ENCODE peak calls at places on chromosomes 12 and 14, in ten cellular contexts. Y is gastrocnemius medialis; L is IMR-90; P is fibroblast of lung; I is heart left ventricle; M is mucosa of descending colon; Z is PC-3; X is cardiac muscle cell; Q is kidney; V is CD8-positive, alpha-beta T cell. F is an unnamed sample. For H3K36me3, the result is how much of the 10 kb centered on the place peaks cover.

GRCh38 chr12:128259556-128260070 is 7.4 kb upstream of the TMEM132C start:
- DNase-seq in Y (no peak), L (no peak), P (peak), I (no peak), M (peak), Z (peak), X (peak), Q (no peak), V (no peak), F (no peak)

GRCh38 chr12:15982071-15982470 is 70.9 kb downstream of the DERA start:
- DNase-seq in Y (no peak), L (peak), P (no peak), I (no peak), M (no peak), Z (no peak), X (peak), Q (no peak), V (no peak), F (no peak)

GRCh38 chr12:52506858-52507715 is 13.1 kb downstream of the KRT5 start:
- DNase-seq in Y (no peak), L (peak), P (peak), I (no peak), M (peak), Z (peak), X (peak), Q (no peak), V (no peak), F (no peak)

GRCh38 chr12:117152793-117153775 is 37.2 kb downstream of the FBXO21 start:
- DNase-seq in Y (no peak), L (no peak), P (no peak), I (peak), M (no peak), Z (no peak), X (no peak), Q (no peak), V (no peak), F (no peak)

GRCh38 chr14:103123634-103124500 is 606 bp downstream of the TNFAIP2 start:
- DNase-seq in Y (peak), L (no peak), P (no peak), I (peak), M (peak), Z (peak), X (peak), Q (peak), V (no peak), F (no peak)

GRCh38 chr12:75818863-75819262 is 212.7 kb downstream of the PHLDA1 start:
- DNase-seq in Y (no peak), L (peak), P (no peak), I (no peak), M (no peak), Z (no peak), X (no peak), Q (no peak), V (no peak), F (no peak)

GRCh38 chr14:60647081-60647836 is 2.0 kb downstream of the SIX1 start:
- DNase-seq in Y (peak), L (peak), P (peak), I (no peak), M (no peak), Z (peak), X (peak), Q (peak), V (no peak), F (no peak)

GRCh38 chr12:42910656-42911055 is 321.1 kb upstream of the PRICKLE1 start:
- DNase-seq in Y (no peak), L (no peak), P (no peak), I (no peak), M (no peak), Z (no peak), X (no peak), Q (no peak), V (no peak), F (no peak)

GRCh38 chr12:38886064-38886463 is 19.3 kb downstream of the CPNE8 start:
- DNase-seq in Y (no peak), L (no peak), P (no peak), I (no peak), M (peak), Z (peak), X (peak), Q (no peak), V (no peak), F (peak)

GRCh38 chr12:63889721-63890509 is 45.4 kb downstream of the SRGAP1 start:
- DNase-seq in Y (no peak), L (no peak), P (no peak), I (no peak), M (no peak), Z (no peak), X (peak), Q (no peak), V (no peak), F (no peak)

GRCh38 chr14:93789366-93790130 is 1.3 kb upstream of the PRIMA1 start:
- DNase-seq in Y (no peak), L (no peak), P (no peak), I (no peak), M (no peak), Z (no peak), X (no peak), Q (no peak), V (no peak), F (no peak)

GRCh38 chr14:87705439-87705896 is 287.5 kb downstream of the GALC start:
- DNase-seq in Y (no peak), L (no peak), P (no peak), I (no peak), M (no peak), Z (no peak), X (no peak), Q (no peak), V (no peak), F (no peak)

GRCh38 chr14:92254786-92255185 is 68.2 kb upstream of the SLC24A4 start:
- DNase-seq in Y (no peak), L (peak), P (peak), I (peak), M (peak), Z (no peak), X (peak), Q (peak), V (no peak), F (no peak)

GRCh38 chr12:4829161-4829792 is 80.4 kb upstream of the KCNA1 start:
- DNase-seq in Y (no peak), L (no peak), P (no peak), I (no peak), M (no peak), Z (no peak), X (no peak), Q (no peak), V (no peak), F (no peak)

GRCh38 chr12:89418228-89418910 is 66.1 kb upstream of the DUSP6 start:
- DNase-seq in Y (peak), L (no peak), P (no peak), I (peak), M (no peak), Z (no peak), X (no peak), Q (no peak), V (no peak), F (no peak)

GRCh38 chr12:42145552-42146215 is 1.0 kb upstream of the GXYLT1 start:
- DNase-seq in Y (no peak), L (peak), P (no peak), I (no peak), M (peak), Z (peak), X (no peak), Q (no peak), V (no peak), F (no peak)

GRCh38 chr12:26937863-26938659 is at the start of the genes FGFR1OP2 and INTS13:
- DNase-seq in Y (peak), L (peak), P (peak), I (peak), M (peak), Z (peak), X (peak), Q (peak), V (peak), F (peak)
- TF ChIP-seq CTCF in Y (no peak), L (no peak), P (no peak), I (no peak), M (no peak), Z (no peak), X (no peak), Q (no peak), V (no peak), F (no peak)

DNA sequence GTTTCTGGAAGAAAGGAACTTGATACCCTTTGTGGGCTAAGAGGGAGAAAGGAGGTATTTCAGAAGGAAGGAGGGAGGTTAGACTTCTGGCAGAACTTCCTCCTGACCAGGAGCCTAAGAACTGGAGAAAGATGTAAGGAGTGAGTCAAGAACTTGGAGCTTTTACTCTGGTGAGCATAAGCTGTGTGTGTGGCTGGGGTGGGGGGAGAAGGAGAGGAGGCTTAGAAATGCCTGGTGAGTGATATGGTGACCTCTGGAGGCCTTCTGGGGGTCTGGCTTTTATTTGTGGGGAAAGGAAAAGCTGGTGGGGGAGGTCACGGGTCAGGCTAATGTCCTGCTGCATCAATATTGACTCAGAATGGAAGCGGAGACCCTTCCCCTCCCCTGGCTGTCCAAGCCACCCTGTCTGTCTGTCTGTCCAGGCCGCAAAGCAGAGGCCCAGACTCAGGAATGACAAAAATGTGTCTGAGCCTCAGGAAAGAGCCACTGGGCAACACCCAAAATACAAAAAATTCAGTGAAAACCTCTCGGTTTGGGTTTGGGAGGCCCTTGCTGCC is 4.8 kb downstream of the LRP1 start:
- DNase-seq in Y (no peak), L (peak), P (peak), I (no peak), M (no peak), Z (no peak), X (peak), Q (no peak), V (no peak), F (no peak)
- H3K4me3 ChIP-seq in Y (no peak), L (no peak), P (peak), I (peak), M (no peak), Z (no peak), X (no peak), Q (no peak), V (no peak), F (peak)

GRCh38 chr14:81269979-81270375 is 49.2 kb upstream of the GTF2A1 start:
- DNase-seq in Y (peak), L (no peak), P (no peak), I (no peak), M (no peak), Z (no peak), X (no peak), Q (no peak), V (no peak), F (no peak)
- H3K36me3 ChIP-seq in Y (under half), L (under half), P (under half), I (under half), M (under half), Z (under half), X (under half), Q (under half), V (under half), F (under half)

GRCh38 chr14:25406818-25407217 is 356.9 kb upstream of the STXBP6 start:
- DNase-seq in Y (no peak), L (peak), P (no peak), I (no peak), M (peak), Z (peak), X (peak), Q (no peak), V (no peak), F (no peak)
- TF ChIP-seq CTCF in Y (no peak), L (peak), P (peak), I (peak), M (peak), Z (peak), X (peak), Q (peak), V (no peak), F (no peak)

DNA sequence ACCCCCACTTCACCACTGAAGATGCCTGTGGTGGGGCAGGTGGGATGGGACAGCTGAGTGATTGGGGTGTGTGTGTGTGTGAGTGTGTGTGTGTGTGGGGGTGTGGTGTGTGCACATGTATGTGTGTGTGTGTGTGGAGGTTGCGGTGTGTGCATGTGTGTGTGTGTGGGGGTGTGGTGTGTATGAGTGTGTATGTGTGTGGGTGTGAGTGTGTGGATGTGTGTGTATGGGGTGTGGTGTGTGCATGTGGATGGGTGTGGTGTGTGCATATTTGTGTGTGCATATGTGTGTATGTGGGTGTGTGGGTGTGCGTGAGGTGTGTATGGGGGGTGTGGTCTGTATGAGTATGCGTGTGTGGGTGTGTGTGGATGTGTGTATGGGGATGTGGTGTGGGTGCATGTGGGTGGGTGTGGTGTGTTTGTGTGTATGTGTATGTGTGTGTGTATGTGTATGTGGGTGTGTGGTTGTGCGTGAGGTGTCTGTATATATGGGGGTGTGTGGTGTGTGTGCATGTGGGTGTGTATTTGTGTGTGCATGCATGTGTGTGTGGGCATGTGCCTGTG is 61.6 kb downstream of the PLEKHG3 start:
- DNase-seq in Y (no peak), L (no peak), P (no peak), I (no peak), M (no peak), Z (no peak), X (no peak), Q (no peak), V (no peak), F (no peak)
- H3K4me3 ChIP-seq in Y (no peak), L (no peak), P (no peak), I (no peak), M (no peak), Z (no peak), X (no peak), Q (no peak), V (no peak), F (no peak)

F was measured in thoracic aorta.